ENCODE peak calls at places on chromosomes 3 and 15, in six cellular contexts. X is tibial artery, R is brain microvascular endothelial cell, J is heart left ventricle, B is cardiac muscle cell, G is left ventricle myocardium inferior. I is an unnamed sample.
A peak's percentile ranks its signal among the peaks of the same experiment; 100 is the strongest.

GRCh38 chr15:91456251-91456718 is 356.2 kb downstream of the SV2B start:
- DNase-seq in J (no peak), B (no peak), X (no peak), G (no peak), R (peak; percentile 48), I (peak; percentile 34)

GRCh38 chr3:71132995-71133730 is 450.4 kb downstream of the FOXP1 start:
- DNase-seq in R (no peak), G (no peak), B (peak; percentile 33), X (no peak), J (no peak), I (no peak)

GRCh38 chr3:126449621-126450051 is 26.1 kb downstream of the ZXDC start:
- DNase-seq in J (peak; percentile 7), X (no peak), B (no peak), R (no peak), G (no peak), I (no peak)

GRCh38 chr15:58522865-58523264 is 91.1 kb downstream of the LIPC start:
- DNase-seq in R (no peak), X (no peak), B (no peak), J (no peak), G (no peak), I (no peak)

GRCh38 chr3:12395349-12396012 is 88.8 kb upstream of the TSEN2 start:
- DNase-seq in B (no peak), R (no peak), G (no peak), X (no peak), J (no peak), I (no peak)

GRCh38 chr3:197465996-197466549 is 89.7 kb downstream of the BDH1 start:
- DNase-seq in R (peak; percentile 56), J (no peak), B (no peak), X (no peak), G (no peak), I (no peak)

GRCh38 chr3:114800272-114800671 is 346.8 kb downstream of the ZBTB20 start:
- DNase-seq in R (no peak), J (no peak), G (no peak), B (no peak), X (no peak), I (no peak)

GRCh38 chr15:73901126-73901810 is 25.0 kb upstream of the LOXL1 start:
- DNase-seq in X (no peak), B (no peak), J (no peak), G (no peak), R (no peak), I (no peak)

GRCh38 chr15:80036067-80036466 is 23.4 kb upstream of the ZFAND6 start:
- DNase-seq in X (no peak), R (no peak), G (no peak), B (no peak), J (no peak), I (no peak)

GRCh38 chr3:156586905-156587766 is 32.2 kb upstream of the SSR3 start:
- DNase-seq in B (no peak), X (no peak), G (no peak), R (no peak), J (no peak), I (no peak)

GRCh38 chr3:134018406-134018805 is 11.3 kb downstream of the SLCO2A1 start:
- DNase-seq in G (no peak), B (no peak), J (no peak), X (no peak), R (no peak), I (no peak)

DNA sequence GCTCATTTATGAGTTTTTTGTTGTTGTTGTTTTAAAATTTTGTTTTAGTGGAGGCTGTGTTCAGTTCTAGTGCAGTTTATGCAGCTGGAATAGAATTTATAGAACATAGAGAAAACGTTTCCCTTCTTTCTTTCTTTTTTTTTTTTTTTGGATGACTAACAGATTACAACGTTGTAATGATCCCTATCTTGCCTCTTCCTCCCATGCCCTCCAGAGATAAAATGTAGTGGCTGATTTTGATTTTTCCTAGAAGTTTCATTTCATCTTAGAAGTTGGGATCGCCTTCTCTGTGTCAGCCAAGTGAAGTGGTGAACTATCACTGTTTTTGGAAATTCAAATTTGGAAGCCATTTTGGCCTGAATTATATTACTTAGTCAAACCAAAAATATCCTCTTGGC is 1025.6 kb upstream of the NR2F2 start:
- DNase-seq in B (no peak), J (no peak), R (no peak), X (no peak), G (no peak), I (no peak)
- H3K27ac ChIP-seq in B (no peak overlapping the region), J (peak overlapping the region; percentile 71), R (no peak overlapping the region), X (peak overlapping the region; percentile 82), G (peak overlapping the region; percentile 81), I (peak overlapping the region; percentile 63)

DNA sequence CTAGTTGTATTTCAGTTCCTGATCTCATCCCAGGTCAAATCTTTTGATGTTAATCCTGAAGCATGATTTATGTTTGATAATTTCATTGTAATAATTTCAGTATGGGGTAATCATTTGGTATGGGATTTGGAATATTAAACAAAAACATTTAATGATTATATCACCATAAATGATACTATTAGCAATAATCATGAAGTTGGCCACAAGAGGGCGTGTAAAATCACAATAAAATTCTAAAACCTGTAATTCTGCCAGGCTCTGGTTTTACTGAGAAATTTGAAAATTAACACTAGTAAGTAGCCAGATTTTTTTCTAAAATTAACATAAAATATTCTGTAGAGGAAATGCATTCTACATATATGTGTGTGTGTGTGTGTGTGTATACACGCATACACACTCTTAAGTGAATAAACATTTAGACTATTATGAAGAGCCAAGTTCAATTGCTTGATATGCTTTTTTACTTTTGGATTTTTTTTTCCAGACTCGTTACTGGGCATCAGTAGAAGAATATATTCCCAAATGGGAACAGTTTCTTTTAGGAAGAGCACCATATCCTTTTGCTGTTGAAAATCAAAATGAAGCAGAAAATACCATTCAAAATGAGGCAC is 40.5 kb downstream of the FEZF2 start:
- DNase-seq in X (no peak), B (peak; percentile 47), G (no peak), J (no peak), R (peak; percentile 19), I (no peak)
- TF ChIP-seq CTCF in X (peak; percentile 51), B (peak; percentile 51), G (peak; percentile 63), J (peak; percentile 41), R (peak; percentile 42), I (peak; percentile 56)

DNA sequence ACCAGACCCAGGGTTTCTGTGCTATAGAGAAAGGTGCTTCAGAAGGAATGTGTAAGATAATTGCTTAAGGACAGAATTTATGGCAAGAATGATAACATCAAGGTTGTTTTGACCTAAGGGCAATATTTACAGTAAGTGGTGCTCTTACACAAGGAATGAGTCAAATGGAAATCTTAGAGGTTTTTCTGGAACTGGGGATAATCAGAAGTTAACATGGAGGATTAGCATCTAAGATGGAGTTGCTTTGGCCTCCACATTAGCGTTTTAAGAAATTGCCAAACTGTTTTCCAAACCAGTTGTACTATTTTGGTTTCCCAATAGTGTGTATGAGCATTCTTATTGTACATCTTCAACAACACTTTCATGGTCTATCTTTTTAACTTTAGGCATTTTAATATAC is 3.1 kb downstream of the WDR93 start:
- DNase-seq in J (no peak), X (no peak), R (no peak), B (no peak), G (no peak), I (no peak)
- H3K4me3 ChIP-seq in J (no peak overlapping the region), X (no peak overlapping the region), R (no peak overlapping the region), B (no peak overlapping the region), G (no peak overlapping the region), I (no peak overlapping the region)

DNA sequence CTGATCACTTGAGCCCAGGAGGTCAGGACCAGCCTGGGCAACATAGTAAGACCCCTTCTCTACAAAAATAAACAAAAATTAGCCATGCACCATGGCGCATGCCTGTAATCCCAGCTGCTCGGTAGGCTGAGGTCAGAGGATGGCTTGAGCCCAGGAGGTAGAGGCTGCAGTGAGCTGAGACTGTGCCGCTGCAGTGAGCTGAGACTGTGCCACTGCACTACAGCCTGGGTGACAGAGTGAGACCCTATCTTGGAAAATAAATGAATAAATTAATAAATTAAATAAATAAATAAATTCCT is 10.8 kb downstream of the SHISA5 start:
- DNase-seq in G (no peak), B (no peak), X (no peak), J (no peak), R (no peak), I (no peak)
- H3K27ac ChIP-seq in G (no peak overlapping the region), B (no peak overlapping the region), X (no peak overlapping the region), J (no peak overlapping the region), R (no peak overlapping the region), I (no peak overlapping the region)

GRCh38 chr3:14322001-14322400 is 80.4 kb upstream of the SLC6A6 start:
- DNase-seq in X (no peak), G (no peak), B (no peak), J (no peak), R (no peak), I (no peak)
- TF ChIP-seq CTCF in X (no peak), G (no peak), B (no peak), J (no peak), R (no peak), I (no peak)

GRCh38 chr3:65953881-65954733 is 84.6 kb downstream of the MAGI1 start:
- DNase-seq in G (peak; percentile 33), R (no peak), J (peak; percentile 43), B (no peak), X (no peak), I (no peak)

GRCh38 chr3:65952842-65953241 is 85.9 kb downstream of the MAGI1 start:
- DNase-seq in J (no peak), X (no peak), G (no peak), R (no peak), B (no peak), I (no peak)

GRCh38 chr3:65950340-65951326 is 88.1 kb downstream of the MAGI1 start:
- DNase-seq in X (no peak), R (no peak), B (no peak), G (no peak), J (no peak), I (no peak)

GRCh38 chr3:65953301-65953812 is 85.4 kb downstream of the MAGI1 start:
- DNase-seq in G (no peak), J (no peak), B (peak; percentile 81), X (peak; percentile 24), R (peak; percentile 28), I (no peak)

GRCh38 chr3:65951836-65952505 is 86.7 kb downstream of the MAGI1 start:
- DNase-seq in G (no peak), J (no peak), X (no peak), R (peak; percentile 36), B (no peak), I (no peak)
- H3K4me3 ChIP-seq in G (no peak overlapping the region), J (no peak overlapping the region), X (no peak overlapping the region), R (no peak overlapping the region), B (no peak overlapping the region), I (no peak overlapping the region)

GRCh38 chr3:25430942-25431570 is 3.0 kb downstream of the RARB start:
- DNase-seq in B (no peak), J (no peak), X (no peak), R (no peak), G (no peak), I (no peak)
- H3K27ac ChIP-seq in B (peak overlapping the region; percentile 99), J (peak overlapping the region; percentile 92), X (peak overlapping the region; percentile 85), R (peak overlapping the region; percentile 99), G (peak overlapping the region; percentile 96), I (no peak overlapping the region)

I was measured in AG04450.